ENCODE peak calls at places on chromosomes 4 and X, in five cellular contexts. One of them, this sample, is unnamed.
A peak's percentile ranks its signal among the peaks of the same experiment; 100 is the strongest.

GRCh38 chrX:63581390-63581789 is 203.6 kb downstream of the ARHGEF9 start:
- DNase-seq in thyroid gland: no peak
- DNase-seq in vagina: no peak
- DNase-seq in ascending aorta: no peak
- DNase-seq in hepatocyte: no peak
- DNase-seq in this sample: no peak

GRCh38 chr4:139524062-139524631 is 31.9 kb downstream of the SETD7 start:
- DNase-seq in thyroid gland: no peak
- DNase-seq in vagina: no peak
- DNase-seq in ascending aorta: no peak
- DNase-seq in hepatocyte: no peak
- DNase-seq in this sample: no peak

GRCh38 chrX:19990225-19990518 is 689 bp downstream of the BCLAF3 start:
- DNase-seq in thyroid gland: no peak
- DNase-seq in vagina: no peak
- DNase-seq in ascending aorta: no peak
- DNase-seq in hepatocyte: no peak
- DNase-seq in this sample: no peak

GRCh38 chrX:21926527-21927278 is 13.8 kb upstream of the SMS start:
- DNase-seq in thyroid gland: no peak
- DNase-seq in vagina: no peak
- DNase-seq in ascending aorta: no peak
- DNase-seq in hepatocyte: peak; percentile 60
- DNase-seq in this sample: no peak

GRCh38 chr4:123555500-123556273 is 159.1 kb downstream of the SPRY1 start:
- DNase-seq in thyroid gland: peak; percentile 86
- DNase-seq in vagina: no peak
- DNase-seq in ascending aorta: peak; percentile 21
- DNase-seq in hepatocyte: peak; percentile 92
- DNase-seq in this sample: no peak

GRCh38 chr4:76219299-76220055 is 5.9 kb upstream of the SCARB2 start:
- DNase-seq in thyroid gland: no peak
- DNase-seq in vagina: no peak
- DNase-seq in ascending aorta: no peak
- DNase-seq in hepatocyte: peak; percentile 44
- DNase-seq in this sample: no peak

GRCh38 chr4:3304831-3305609 is 12.2 kb downstream of the RGS12 start:
- DNase-seq in thyroid gland: no peak
- DNase-seq in vagina: no peak
- DNase-seq in ascending aorta: no peak
- DNase-seq in hepatocyte: peak; percentile 40
- DNase-seq in this sample: peak; percentile 70

GRCh38 chrX:103918584-103919335 is 43.7 kb upstream of the TMSB15B start:
- DNase-seq in thyroid gland: peak; percentile 38
- DNase-seq in vagina: no peak
- DNase-seq in ascending aorta: no peak
- DNase-seq in hepatocyte: peak; percentile 66
- DNase-seq in this sample: peak; percentile 54

GRCh38 chr4:117010695-117011094 is 74.7 kb downstream of the TRAM1L1 start:
- DNase-seq in thyroid gland: no peak
- DNase-seq in vagina: no peak
- DNase-seq in ascending aorta: no peak
- DNase-seq in hepatocyte: no peak
- DNase-seq in this sample: no peak

GRCh38 chr4:184473515-184474260 is 662 bp downstream of the IRF2 start:
- DNase-seq in thyroid gland: peak; percentile 44
- DNase-seq in vagina: no peak
- DNase-seq in ascending aorta: no peak
- DNase-seq in hepatocyte: peak; percentile 64
- DNase-seq in this sample: peak; percentile 55

GRCh38 chr4:139015948-139016451 is 419 bp downstream of the NOCT start:
- DNase-seq in thyroid gland: peak; percentile 63
- DNase-seq in vagina: no peak
- DNase-seq in ascending aorta: no peak
- DNase-seq in hepatocyte: peak; percentile 67
- DNase-seq in this sample: peak; percentile 48

GRCh38 chr4:52823478-52824092 is 38.5 kb upstream of the RASL11B start:
- DNase-seq in thyroid gland: no peak
- DNase-seq in vagina: no peak
- DNase-seq in ascending aorta: no peak
- DNase-seq in hepatocyte: no peak
- DNase-seq in this sample: no peak

GRCh38 chr4:99180367-99181169 is 36.5 kb upstream of the ADH4 start:
- DNase-seq in thyroid gland: no peak
- DNase-seq in vagina: no peak
- DNase-seq in ascending aorta: no peak
- DNase-seq in hepatocyte: peak; percentile 26
- DNase-seq in this sample: no peak

DNA sequence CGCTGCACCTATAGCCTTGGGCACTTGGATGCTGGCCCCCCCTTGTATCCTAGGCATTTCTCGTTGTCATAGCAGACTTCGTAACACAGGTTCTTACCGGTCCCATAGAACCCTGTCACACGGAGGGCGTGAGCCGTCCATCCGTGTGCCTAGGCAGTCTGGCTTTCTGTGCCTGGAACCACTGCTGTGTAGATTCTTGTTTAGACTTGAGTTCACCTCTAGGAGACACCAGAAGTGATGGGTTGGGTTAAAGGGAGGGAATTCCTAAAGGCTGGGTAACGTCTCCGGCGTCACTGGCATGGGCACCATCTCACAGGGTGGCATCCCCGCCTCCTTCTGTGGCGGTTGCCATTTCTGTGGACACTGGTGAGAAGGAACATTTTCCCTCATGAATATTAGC is 13.5 kb upstream of the NKX1-1 start:
- DNase-seq in thyroid gland: no peak
- DNase-seq in vagina: no peak
- DNase-seq in ascending aorta: no peak
- DNase-seq in hepatocyte: no peak
- DNase-seq in this sample: no peak
- H3K27me3 ChIP-seq in thyroid gland: peaks cover 6% of the 10 kb centered on the region
- H3K27me3 ChIP-seq in vagina: no peaks in the 10 kb centered on the region
- H3K27me3 ChIP-seq in ascending aorta: no peaks in the 10 kb centered on the region
- H3K27me3 ChIP-seq in hepatocyte: peaks cover 45% of the 10 kb centered on the region
- H3K27me3 ChIP-seq in this sample: peaks cover 72% of the 10 kb centered on the region

DNA sequence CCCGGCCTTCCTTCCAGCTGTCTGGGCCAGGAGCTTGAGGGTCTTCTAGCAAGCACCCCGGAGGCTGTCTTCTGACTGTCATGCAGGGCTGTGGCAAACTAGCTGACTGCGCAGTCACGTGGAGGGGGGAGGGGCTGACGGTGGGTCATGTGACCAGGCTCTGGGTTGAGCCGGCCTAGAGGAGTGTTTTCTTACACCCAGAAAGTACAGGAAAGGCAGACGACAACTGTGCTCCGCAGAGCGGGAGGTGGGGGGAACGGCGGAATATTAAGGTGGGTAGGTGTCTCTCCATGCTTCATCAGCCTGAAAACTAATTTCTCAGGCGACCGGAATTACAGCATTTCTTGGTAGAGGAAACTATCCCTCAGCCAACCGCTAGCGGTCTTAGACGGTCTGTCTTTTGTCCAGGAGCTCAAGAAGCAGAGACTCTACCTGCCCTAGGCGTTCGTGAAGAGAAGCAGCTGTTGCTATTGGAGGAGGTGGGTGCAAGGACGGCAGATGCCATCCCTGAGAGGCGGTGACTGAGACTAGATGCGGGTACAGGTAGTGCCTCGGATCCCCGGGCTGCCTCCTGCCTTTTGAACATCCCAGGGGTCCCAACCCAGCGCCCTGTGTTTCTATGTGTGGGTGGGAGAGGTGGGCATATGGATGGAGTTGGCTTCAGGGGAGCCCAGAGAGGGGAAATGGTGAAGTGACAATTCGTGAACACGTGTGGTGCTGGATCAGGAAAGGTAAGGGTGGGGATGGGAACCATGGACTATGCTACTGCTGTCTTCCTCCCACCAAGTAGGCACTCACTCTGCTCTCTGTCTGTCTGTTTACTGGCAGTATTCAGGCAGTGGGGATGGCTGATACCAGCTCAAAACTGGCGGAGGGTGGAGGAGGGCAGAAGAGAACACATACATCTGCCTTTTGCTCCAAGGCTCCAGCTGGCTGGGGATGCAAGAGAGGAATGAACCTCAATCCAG is 8.8 kb downstream of the GPRASP1 start:
- DNase-seq in thyroid gland: peak; percentile 88
- DNase-seq in vagina: no peak
- DNase-seq in ascending aorta: peak; percentile 64
- DNase-seq in hepatocyte: peak; percentile 84
- DNase-seq in this sample: peak; percentile 85
- TF ChIP-seq CTCF in thyroid gland: no peak
- TF ChIP-seq CTCF in vagina: no peak
- TF ChIP-seq CTCF in ascending aorta: no peak
- TF ChIP-seq CTCF in hepatocyte: no peak
- TF ChIP-seq CTCF in this sample: no peak

GRCh38 chrX:40171513-40172168 is 73.9 kb upstream of the BCOR start:
- DNase-seq in thyroid gland: peak; percentile 61
- DNase-seq in vagina: no peak
- DNase-seq in ascending aorta: no peak
- DNase-seq in hepatocyte: peak; percentile 71
- DNase-seq in this sample: no peak
- H3K4me1 ChIP-seq in thyroid gland: peaks cover 14% of the 10 kb centered on the region
- H3K4me1 ChIP-seq in vagina: peaks cover 60% of the 10 kb centered on the region
- H3K4me1 ChIP-seq in ascending aorta: peaks cover 14% of the 10 kb centered on the region
- H3K4me1 ChIP-seq in hepatocyte: peaks cover 87% of the 10 kb centered on the region
- H3K4me1 ChIP-seq in this sample: peaks cover 28% of the 10 kb centered on the region

GRCh38 chrX:133857648-133858269 is 127.6 kb downstream of the GPC3 start:
- DNase-seq in thyroid gland: no peak
- DNase-seq in vagina: no peak
- DNase-seq in ascending aorta: no peak
- DNase-seq in hepatocyte: no peak
- DNase-seq in this sample: no peak
- H3K27me3 ChIP-seq in thyroid gland: no peaks in the 10 kb centered on the region
- H3K27me3 ChIP-seq in vagina: no peaks in the 10 kb centered on the region
- H3K27me3 ChIP-seq in ascending aorta: no peaks in the 10 kb centered on the region
- H3K27me3 ChIP-seq in hepatocyte: no peaks in the 10 kb centered on the region
- H3K27me3 ChIP-seq in this sample: no peaks in the 10 kb centered on the region

DNA sequence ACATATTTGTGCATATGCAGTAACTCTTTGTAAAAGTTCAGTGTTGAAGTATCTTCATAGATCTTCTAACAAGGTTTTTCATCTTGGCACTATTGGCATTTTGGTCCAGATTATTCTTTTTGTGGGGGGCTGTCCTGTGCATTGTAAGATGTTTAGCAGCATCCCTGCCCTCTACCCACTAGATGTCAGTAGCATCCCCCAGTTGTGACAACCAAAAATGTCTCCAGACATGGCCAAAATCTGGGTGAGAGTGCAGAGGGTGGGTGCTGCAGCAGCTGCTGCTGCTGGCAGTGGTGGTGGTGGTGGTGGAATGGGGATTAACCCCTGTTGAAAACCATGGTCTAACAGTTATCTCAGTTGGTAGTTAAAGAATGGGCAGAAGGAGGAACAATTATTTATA is 370.0 kb downstream of the GPAT3 start:
- DNase-seq in thyroid gland: no peak
- DNase-seq in vagina: no peak
- DNase-seq in ascending aorta: no peak
- DNase-seq in hepatocyte: no peak
- DNase-seq in this sample: peak; percentile 70
- TF ChIP-seq CTCF in thyroid gland: no peak
- TF ChIP-seq CTCF in vagina: no peak
- TF ChIP-seq CTCF in ascending aorta: no peak
- TF ChIP-seq CTCF in hepatocyte: peak; percentile 26
- TF ChIP-seq CTCF in this sample: peak; percentile 86

GRCh38 chr4:153113061-153113837 is 91.0 kb upstream of the TRIM2 start:
- DNase-seq in thyroid gland: no peak
- DNase-seq in vagina: no peak
- DNase-seq in ascending aorta: no peak
- DNase-seq in hepatocyte: no peak
- DNase-seq in this sample: no peak

GRCh38 chr4:153111426-153112070 is 92.7 kb upstream of the TRIM2 start:
- DNase-seq in thyroid gland: no peak
- DNase-seq in vagina: peak; percentile 55
- DNase-seq in ascending aorta: no peak
- DNase-seq in hepatocyte: no peak
- DNase-seq in this sample: no peak

GRCh38 chr4:153109296-153109868 is 94.9 kb upstream of the TRIM2 start:
- DNase-seq in thyroid gland: no peak
- DNase-seq in vagina: no peak
- DNase-seq in ascending aorta: no peak
- DNase-seq in hepatocyte: no peak
- DNase-seq in this sample: no peak

GRCh38 chr4:153112071-153112460 is 92.2 kb upstream of the TRIM2 start:
- DNase-seq in thyroid gland: no peak
- DNase-seq in vagina: peak; percentile 82
- DNase-seq in ascending aorta: no peak
- DNase-seq in hepatocyte: no peak
- DNase-seq in this sample: peak; percentile 26

GRCh38 chr4:153110739-153111138 is 93.5 kb upstream of the TRIM2 start:
- DNase-seq in thyroid gland: peak; percentile 68
- DNase-seq in vagina: peak; percentile 55
- DNase-seq in ascending aorta: no peak
- DNase-seq in hepatocyte: no peak
- DNase-seq in this sample: no peak
- H3K4me1 ChIP-seq in thyroid gland: no peaks in the 10 kb centered on the region
- H3K4me1 ChIP-seq in vagina: peaks cover 9% of the 10 kb centered on the region
- H3K4me1 ChIP-seq in ascending aorta: peaks cover 6% of the 10 kb centered on the region
- H3K4me1 ChIP-seq in hepatocyte: no peaks in the 10 kb centered on the region
- H3K4me1 ChIP-seq in this sample: no peaks in the 10 kb centered on the region

GRCh38 chr4:5954056-5954760 is 61.3 kb upstream of the CRMP1 start:
- DNase-seq in thyroid gland: no peak
- DNase-seq in vagina: no peak
- DNase-seq in ascending aorta: no peak
- DNase-seq in hepatocyte: no peak
- DNase-seq in this sample: peak; percentile 41

GRCh38 chr4:5955856-5956255 is 62.4 kb downstream of the C4orf50 start:
- DNase-seq in thyroid gland: no peak
- DNase-seq in vagina: no peak
- DNase-seq in ascending aorta: no peak
- DNase-seq in hepatocyte: no peak
- DNase-seq in this sample: no peak

GRCh38 chr4:5956285-5957021 is 61.8 kb downstream of the C4orf50 start:
- DNase-seq in thyroid gland: peak; percentile 34
- DNase-seq in vagina: no peak
- DNase-seq in ascending aorta: no peak
- DNase-seq in hepatocyte: peak; percentile 29
- DNase-seq in this sample: peak; percentile 89

GRCh38 chr4:5957091-5957490 is 61.1 kb downstream of the C4orf50 start:
- DNase-seq in thyroid gland: no peak
- DNase-seq in vagina: no peak
- DNase-seq in ascending aorta: no peak
- DNase-seq in hepatocyte: no peak
- DNase-seq in this sample: peak; percentile 52

GRCh38 chr4:5955201-5955821 is 62.4 kb upstream of the CRMP1 start:
- DNase-seq in thyroid gland: peak; percentile 50
- DNase-seq in vagina: no peak
- DNase-seq in ascending aorta: no peak
- DNase-seq in hepatocyte: no peak
- DNase-seq in this sample: peak; percentile 86
- H3K27me3 ChIP-seq in thyroid gland: no peaks in the 10 kb centered on the region
- H3K27me3 ChIP-seq in vagina: no peaks in the 10 kb centered on the region
- H3K27me3 ChIP-seq in ascending aorta: no peaks in the 10 kb centered on the region
- H3K27me3 ChIP-seq in hepatocyte: peaks cover 5% of the 10 kb centered on the region
- H3K27me3 ChIP-seq in this sample: no peaks in the 10 kb centered on the region

GRCh38 chr4:80202784-80203553 is 5.7 kb downstream of the PRDM8 start:
- DNase-seq in thyroid gland: peak; percentile 3
- DNase-seq in vagina: no peak
- DNase-seq in ascending aorta: no peak
- DNase-seq in hepatocyte: peak; percentile 38
- DNase-seq in this sample: no peak
- TF ChIP-seq CTCF in thyroid gland: no peak
- TF ChIP-seq CTCF in vagina: no peak
- TF ChIP-seq CTCF in ascending aorta: no peak
- TF ChIP-seq CTCF in hepatocyte: no peak
- TF ChIP-seq CTCF in this sample: no peak

GRCh38 chrX:107748490-107748889 is 27.1 kb downstream of the TSC22D3 start:
- DNase-seq in thyroid gland: no peak
- DNase-seq in vagina: no peak
- DNase-seq in ascending aorta: no peak
- DNase-seq in hepatocyte: no peak
- DNase-seq in this sample: no peak
- H3K4me1 ChIP-seq in thyroid gland: peaks cover 7% of the 10 kb centered on the region
- H3K4me1 ChIP-seq in vagina: peaks cover 22% of the 10 kb centered on the region
- H3K4me1 ChIP-seq in ascending aorta: peaks cover under 1% of the 10 kb centered on the region
- H3K4me1 ChIP-seq in hepatocyte: peaks cover 33% of the 10 kb centered on the region
- H3K4me1 ChIP-seq in this sample: no peaks in the 10 kb centered on the region

This sample was measured in BE2C.